ENCODE peak calls at places on chromosomes 3 and 15, in ten cellular contexts. One of them, this sample, is unnamed.

GRCh38 chr15:40782609-40783227 is 12.9 kb downstream of the C15orf62 start:
- DNase-seq in stimulated activated CD8-positive, alpha-beta memory T cell treated with anti-CD3 and anti-CD28 coated beads, Interleukin-4, amount 100 ng/mL, for 24 hours: peak
- DNase-seq in left lung: peak
- DNase-seq in activated T-cell treated with anti-CD3 and anti-CD28 coated beads for 48 hours: peak
- DNase-seq in fibroblast of mammary gland: no peak
- DNase-seq in H7: peak
- DNase-seq in effector CD8-positive, alpha-beta T cell: peak
- DNase-seq in NCI-H2171 treated with DMSO at 0.1 percent for 48 hours: peak
- DNase-seq in cardiac fibroblast: no peak
- DNase-seq in aorta: no peak
- DNase-seq in this sample: no peak

GRCh38 chr3:86774082-86774691 is 216.8 kb downstream of the VGLL3 start:
- DNase-seq in left lung: no peak
- DNase-seq in activated T-cell treated with anti-CD3 and anti-CD28 coated beads for 48 hours: no peak
- DNase-seq in effector CD8-positive, alpha-beta T cell: no peak
- DNase-seq in NCI-H2171 treated with DMSO at 0.1 percent for 48 hours: peak
- DNase-seq in H7: no peak
- DNase-seq in aorta: no peak
- DNase-seq in stimulated activated CD8-positive, alpha-beta memory T cell treated with anti-CD3 and anti-CD28 coated beads, Interleukin-4, amount 100 ng/mL, for 24 hours: no peak
- DNase-seq in cardiac fibroblast: peak
- DNase-seq in fibroblast of mammary gland: peak
- DNase-seq in this sample: no peak

GRCh38 chr3:24232784-24233183 is 261.9 kb downstream of the THRB start:
- DNase-seq in NCI-H2171 treated with DMSO at 0.1 percent for 48 hours: no peak
- DNase-seq in H7: no peak
- DNase-seq in left lung: no peak
- DNase-seq in fibroblast of mammary gland: no peak
- DNase-seq in stimulated activated CD8-positive, alpha-beta memory T cell treated with anti-CD3 and anti-CD28 coated beads, Interleukin-4, amount 100 ng/mL, for 24 hours: no peak
- DNase-seq in aorta: no peak
- DNase-seq in effector CD8-positive, alpha-beta T cell: no peak
- DNase-seq in cardiac fibroblast: no peak
- DNase-seq in activated T-cell treated with anti-CD3 and anti-CD28 coated beads for 48 hours: no peak
- DNase-seq in this sample: no peak

GRCh38 chr3:8324727-8325126 is 176.9 kb upstream of the LMCD1 start:
- DNase-seq in fibroblast of mammary gland: peak
- DNase-seq in cardiac fibroblast: peak
- DNase-seq in stimulated activated CD8-positive, alpha-beta memory T cell treated with anti-CD3 and anti-CD28 coated beads, Interleukin-4, amount 100 ng/mL, for 24 hours: peak
- DNase-seq in H7: peak
- DNase-seq in left lung: peak
- DNase-seq in NCI-H2171 treated with DMSO at 0.1 percent for 48 hours: no peak
- DNase-seq in aorta: peak
- DNase-seq in effector CD8-positive, alpha-beta T cell: peak
- DNase-seq in activated T-cell treated with anti-CD3 and anti-CD28 coated beads for 48 hours: peak
- DNase-seq in this sample: no peak

GRCh38 chr3:183306798-183307671 is 54.0 kb downstream of the B3GNT5 start:
- DNase-seq in NCI-H2171 treated with DMSO at 0.1 percent for 48 hours: no peak
- DNase-seq in fibroblast of mammary gland: peak
- DNase-seq in effector CD8-positive, alpha-beta T cell: no peak
- DNase-seq in activated T-cell treated with anti-CD3 and anti-CD28 coated beads for 48 hours: peak
- DNase-seq in H7: no peak
- DNase-seq in stimulated activated CD8-positive, alpha-beta memory T cell treated with anti-CD3 and anti-CD28 coated beads, Interleukin-4, amount 100 ng/mL, for 24 hours: peak
- DNase-seq in aorta: peak
- DNase-seq in cardiac fibroblast: peak
- DNase-seq in left lung: peak
- DNase-seq in this sample: no peak

GRCh38 chr15:31391687-31392671 is 65.3 kb downstream of the KLF13 start:
- DNase-seq in aorta: peak
- DNase-seq in activated T-cell treated with anti-CD3 and anti-CD28 coated beads for 48 hours: peak
- DNase-seq in H7: peak
- DNase-seq in fibroblast of mammary gland: peak
- DNase-seq in left lung: peak
- DNase-seq in cardiac fibroblast: peak
- DNase-seq in stimulated activated CD8-positive, alpha-beta memory T cell treated with anti-CD3 and anti-CD28 coated beads, Interleukin-4, amount 100 ng/mL, for 24 hours: peak
- DNase-seq in NCI-H2171 treated with DMSO at 0.1 percent for 48 hours: peak
- DNase-seq in effector CD8-positive, alpha-beta T cell: peak
- DNase-seq in this sample: no peak

GRCh38 chr3:192942625-192943024 is 25.0 kb upstream of the MB21D2 start:
- DNase-seq in NCI-H2171 treated with DMSO at 0.1 percent for 48 hours: no peak
- DNase-seq in left lung: no peak
- DNase-seq in stimulated activated CD8-positive, alpha-beta memory T cell treated with anti-CD3 and anti-CD28 coated beads, Interleukin-4, amount 100 ng/mL, for 24 hours: no peak
- DNase-seq in activated T-cell treated with anti-CD3 and anti-CD28 coated beads for 48 hours: no peak
- DNase-seq in fibroblast of mammary gland: no peak
- DNase-seq in effector CD8-positive, alpha-beta T cell: no peak
- DNase-seq in H7: no peak
- DNase-seq in cardiac fibroblast: no peak
- DNase-seq in aorta: no peak
- DNase-seq in this sample: no peak

GRCh38 chr15:72009207-72009606 is 108.7 kb downstream of the MYO9A start:
- DNase-seq in aorta: no peak
- DNase-seq in cardiac fibroblast: no peak
- DNase-seq in left lung: no peak
- DNase-seq in activated T-cell treated with anti-CD3 and anti-CD28 coated beads for 48 hours: no peak
- DNase-seq in NCI-H2171 treated with DMSO at 0.1 percent for 48 hours: no peak
- DNase-seq in stimulated activated CD8-positive, alpha-beta memory T cell treated with anti-CD3 and anti-CD28 coated beads, Interleukin-4, amount 100 ng/mL, for 24 hours: no peak
- DNase-seq in fibroblast of mammary gland: no peak
- DNase-seq in H7: no peak
- DNase-seq in effector CD8-positive, alpha-beta T cell: no peak
- DNase-seq in this sample: no peak

GRCh38 chr3:192296845-192297244 is 430.5 kb downstream of the FGF12 start:
- DNase-seq in effector CD8-positive, alpha-beta T cell: no peak
- DNase-seq in activated T-cell treated with anti-CD3 and anti-CD28 coated beads for 48 hours: no peak
- DNase-seq in left lung: no peak
- DNase-seq in cardiac fibroblast: no peak
- DNase-seq in H7: no peak
- DNase-seq in NCI-H2171 treated with DMSO at 0.1 percent for 48 hours: no peak
- DNase-seq in aorta: no peak
- DNase-seq in stimulated activated CD8-positive, alpha-beta memory T cell treated with anti-CD3 and anti-CD28 coated beads, Interleukin-4, amount 100 ng/mL, for 24 hours: no peak
- DNase-seq in fibroblast of mammary gland: no peak
- DNase-seq in this sample: no peak

GRCh38 chr3:165837058-165837525 is at the start of gene BCHE:
- DNase-seq in aorta: no peak
- DNase-seq in H7: no peak
- DNase-seq in NCI-H2171 treated with DMSO at 0.1 percent for 48 hours: no peak
- DNase-seq in cardiac fibroblast: peak
- DNase-seq in activated T-cell treated with anti-CD3 and anti-CD28 coated beads for 48 hours: no peak
- DNase-seq in stimulated activated CD8-positive, alpha-beta memory T cell treated with anti-CD3 and anti-CD28 coated beads, Interleukin-4, amount 100 ng/mL, for 24 hours: no peak
- DNase-seq in fibroblast of mammary gland: peak
- DNase-seq in effector CD8-positive, alpha-beta T cell: no peak
- DNase-seq in left lung: peak
- DNase-seq in this sample: no peak

GRCh38 chr15:88334436-88334835 is 77.9 kb upstream of the NTRK3 start:
- DNase-seq in fibroblast of mammary gland: no peak
- DNase-seq in activated T-cell treated with anti-CD3 and anti-CD28 coated beads for 48 hours: no peak
- DNase-seq in NCI-H2171 treated with DMSO at 0.1 percent for 48 hours: no peak
- DNase-seq in H7: no peak
- DNase-seq in effector CD8-positive, alpha-beta T cell: no peak
- DNase-seq in aorta: no peak
- DNase-seq in left lung: no peak
- DNase-seq in cardiac fibroblast: peak
- DNase-seq in stimulated activated CD8-positive, alpha-beta memory T cell treated with anti-CD3 and anti-CD28 coated beads, Interleukin-4, amount 100 ng/mL, for 24 hours: no peak
- DNase-seq in this sample: no peak

GRCh38 chr3:98561727-98562521 is 30.1 kb downstream of the GPR15 start:
- DNase-seq in NCI-H2171 treated with DMSO at 0.1 percent for 48 hours: no peak
- DNase-seq in fibroblast of mammary gland: peak
- DNase-seq in H7: no peak
- DNase-seq in cardiac fibroblast: no peak
- DNase-seq in left lung: no peak
- DNase-seq in stimulated activated CD8-positive, alpha-beta memory T cell treated with anti-CD3 and anti-CD28 coated beads, Interleukin-4, amount 100 ng/mL, for 24 hours: no peak
- DNase-seq in activated T-cell treated with anti-CD3 and anti-CD28 coated beads for 48 hours: no peak
- DNase-seq in effector CD8-positive, alpha-beta T cell: no peak
- DNase-seq in aorta: no peak
- DNase-seq in this sample: no peak

GRCh38 chr3:37383323-37383722 is 208.9 kb upstream of the LRRFIP2 start:
- DNase-seq in NCI-H2171 treated with DMSO at 0.1 percent for 48 hours: no peak
- DNase-seq in aorta: no peak
- DNase-seq in H7: no peak
- DNase-seq in left lung: no peak
- DNase-seq in effector CD8-positive, alpha-beta T cell: no peak
- DNase-seq in cardiac fibroblast: no peak
- DNase-seq in stimulated activated CD8-positive, alpha-beta memory T cell treated with anti-CD3 and anti-CD28 coated beads, Interleukin-4, amount 100 ng/mL, for 24 hours: no peak
- DNase-seq in activated T-cell treated with anti-CD3 and anti-CD28 coated beads for 48 hours: no peak
- DNase-seq in fibroblast of mammary gland: no peak
- DNase-seq in this sample: no peak

GRCh38 chr15:51172190-51172589 is 77.5 kb upstream of the TNFAIP8L3 start:
- DNase-seq in H7: no peak
- DNase-seq in fibroblast of mammary gland: peak
- DNase-seq in activated T-cell treated with anti-CD3 and anti-CD28 coated beads for 48 hours: no peak
- DNase-seq in left lung: no peak
- DNase-seq in cardiac fibroblast: peak
- DNase-seq in aorta: no peak
- DNase-seq in effector CD8-positive, alpha-beta T cell: no peak
- DNase-seq in NCI-H2171 treated with DMSO at 0.1 percent for 48 hours: no peak
- DNase-seq in stimulated activated CD8-positive, alpha-beta memory T cell treated with anti-CD3 and anti-CD28 coated beads, Interleukin-4, amount 100 ng/mL, for 24 hours: no peak
- DNase-seq in this sample: no peak

GRCh38 chr3:45693941-45694521 is 4.8 kb downstream of the SACM1L start:
- DNase-seq in fibroblast of mammary gland: no peak
- DNase-seq in stimulated activated CD8-positive, alpha-beta memory T cell treated with anti-CD3 and anti-CD28 coated beads, Interleukin-4, amount 100 ng/mL, for 24 hours: no peak
- DNase-seq in activated T-cell treated with anti-CD3 and anti-CD28 coated beads for 48 hours: no peak
- DNase-seq in H7: no peak
- DNase-seq in cardiac fibroblast: no peak
- DNase-seq in effector CD8-positive, alpha-beta T cell: no peak
- DNase-seq in NCI-H2171 treated with DMSO at 0.1 percent for 48 hours: no peak
- DNase-seq in left lung: no peak
- DNase-seq in aorta: no peak
- DNase-seq in this sample: no peak

GRCh38 chr15:57485869-57486268 is 105.8 kb upstream of the MYZAP start:
- DNase-seq in cardiac fibroblast: peak
- DNase-seq in left lung: peak
- DNase-seq in stimulated activated CD8-positive, alpha-beta memory T cell treated with anti-CD3 and anti-CD28 coated beads, Interleukin-4, amount 100 ng/mL, for 24 hours: no peak
- DNase-seq in fibroblast of mammary gland: peak
- DNase-seq in activated T-cell treated with anti-CD3 and anti-CD28 coated beads for 48 hours: no peak
- DNase-seq in aorta: peak
- DNase-seq in effector CD8-positive, alpha-beta T cell: no peak
- DNase-seq in H7: peak
- DNase-seq in NCI-H2171 treated with DMSO at 0.1 percent for 48 hours: no peak
- DNase-seq in this sample: no peak

GRCh38 chr15:44009056-44009455 is 182.3 kb downstream of the WDR76 start:
- DNase-seq in aorta: no peak
- DNase-seq in effector CD8-positive, alpha-beta T cell: no peak
- DNase-seq in left lung: no peak
- DNase-seq in H7: no peak
- DNase-seq in activated T-cell treated with anti-CD3 and anti-CD28 coated beads for 48 hours: no peak
- DNase-seq in NCI-H2171 treated with DMSO at 0.1 percent for 48 hours: no peak
- DNase-seq in cardiac fibroblast: peak
- DNase-seq in stimulated activated CD8-positive, alpha-beta memory T cell treated with anti-CD3 and anti-CD28 coated beads, Interleukin-4, amount 100 ng/mL, for 24 hours: no peak
- DNase-seq in fibroblast of mammary gland: peak
- DNase-seq in this sample: no peak

GRCh38 chr3:146390006-146390772 is 79.2 kb downstream of the PLSCR2 start:
- DNase-seq in fibroblast of mammary gland: no peak
- DNase-seq in cardiac fibroblast: peak
- DNase-seq in stimulated activated CD8-positive, alpha-beta memory T cell treated with anti-CD3 and anti-CD28 coated beads, Interleukin-4, amount 100 ng/mL, for 24 hours: no peak
- DNase-seq in effector CD8-positive, alpha-beta T cell: no peak
- DNase-seq in left lung: no peak
- DNase-seq in aorta: no peak
- DNase-seq in NCI-H2171 treated with DMSO at 0.1 percent for 48 hours: no peak
- DNase-seq in activated T-cell treated with anti-CD3 and anti-CD28 coated beads for 48 hours: no peak
- DNase-seq in H7: no peak
- DNase-seq in this sample: no peak

GRCh38 chr15:79853492-79854328 is 43.1 kb downstream of the MTHFS start:
- DNase-seq in left lung: peak
- DNase-seq in effector CD8-positive, alpha-beta T cell: no peak
- DNase-seq in aorta: peak
- DNase-seq in H7: peak
- DNase-seq in activated T-cell treated with anti-CD3 and anti-CD28 coated beads for 48 hours: peak
- DNase-seq in cardiac fibroblast: peak
- DNase-seq in fibroblast of mammary gland: peak
- DNase-seq in NCI-H2171 treated with DMSO at 0.1 percent for 48 hours: peak
- DNase-seq in stimulated activated CD8-positive, alpha-beta memory T cell treated with anti-CD3 and anti-CD28 coated beads, Interleukin-4, amount 100 ng/mL, for 24 hours: peak
- DNase-seq in this sample: peak

GRCh38 chr3:103684956-103685355 is 1250.1 kb downstream of the ZPLD1 start:
- DNase-seq in stimulated activated CD8-positive, alpha-beta memory T cell treated with anti-CD3 and anti-CD28 coated beads, Interleukin-4, amount 100 ng/mL, for 24 hours: no peak
- DNase-seq in left lung: no peak
- DNase-seq in activated T-cell treated with anti-CD3 and anti-CD28 coated beads for 48 hours: no peak
- DNase-seq in effector CD8-positive, alpha-beta T cell: no peak
- DNase-seq in aorta: no peak
- DNase-seq in H7: no peak
- DNase-seq in NCI-H2171 treated with DMSO at 0.1 percent for 48 hours: no peak
- DNase-seq in fibroblast of mammary gland: no peak
- DNase-seq in cardiac fibroblast: no peak
- DNase-seq in this sample: no peak

GRCh38 chr3:49161197-49161596 is 4.9 kb downstream of the CCDC71 start:
- DNase-seq in NCI-H2171 treated with DMSO at 0.1 percent for 48 hours: no peak
- DNase-seq in left lung: no peak
- DNase-seq in cardiac fibroblast: no peak
- DNase-seq in effector CD8-positive, alpha-beta T cell: no peak
- DNase-seq in activated T-cell treated with anti-CD3 and anti-CD28 coated beads for 48 hours: no peak
- DNase-seq in stimulated activated CD8-positive, alpha-beta memory T cell treated with anti-CD3 and anti-CD28 coated beads, Interleukin-4, amount 100 ng/mL, for 24 hours: no peak
- DNase-seq in H7: no peak
- DNase-seq in fibroblast of mammary gland: no peak
- DNase-seq in aorta: no peak
- DNase-seq in this sample: no peak